ENCODE peak calls at places on chromosomes 4 and X, in ten cellular contexts. One of them, this sample, is unnamed.

GRCh38 chr4:168612435-168613139 is 115.7 kb downstream of the PALLD start:
- DNase-seq in OCI-LY7: no peak
- DNase-seq in bronchial epithelial cell: peak
- DNase-seq in NCI-H345: no peak
- DNase-seq in fibroblast of the aortic adventitia: peak
- DNase-seq in kidney epithelial cell: no peak
- DNase-seq in activated gamma-delta T cell: no peak
- DNase-seq in omental fat pad: no peak
- DNase-seq in CD4-positive, alpha-beta T cell: no peak
- DNase-seq in C1 segment of cervical spinal cord: no peak
- DNase-seq in this sample: no peak

GRCh38 chrX:48938721-48939416 is 18.5 kb downstream of the OTUD5 start:
- DNase-seq in OCI-LY7: peak
- DNase-seq in bronchial epithelial cell: no peak
- DNase-seq in NCI-H345: no peak
- DNase-seq in fibroblast of the aortic adventitia: no peak
- DNase-seq in kidney epithelial cell: no peak
- DNase-seq in activated gamma-delta T cell: no peak
- DNase-seq in omental fat pad: no peak
- DNase-seq in CD4-positive, alpha-beta T cell: peak
- DNase-seq in C1 segment of cervical spinal cord: no peak
- DNase-seq in this sample: no peak

GRCh38 chrX:55624403-55624802 is 1.2 kb downstream of the FOXR2 start:
- DNase-seq in OCI-LY7: no peak
- DNase-seq in bronchial epithelial cell: no peak
- DNase-seq in NCI-H345: no peak
- DNase-seq in fibroblast of the aortic adventitia: no peak
- DNase-seq in kidney epithelial cell: no peak
- DNase-seq in activated gamma-delta T cell: no peak
- DNase-seq in omental fat pad: no peak
- DNase-seq in CD4-positive, alpha-beta T cell: no peak
- DNase-seq in C1 segment of cervical spinal cord: no peak
- DNase-seq in this sample: no peak

GRCh38 chrX:101676571-101676970 is 16.9 kb upstream of the ARMCX2 start:
- DNase-seq in OCI-LY7: no peak
- DNase-seq in bronchial epithelial cell: no peak
- DNase-seq in NCI-H345: no peak
- DNase-seq in fibroblast of the aortic adventitia: no peak
- DNase-seq in kidney epithelial cell: no peak
- DNase-seq in activated gamma-delta T cell: no peak
- DNase-seq in omental fat pad: no peak
- DNase-seq in CD4-positive, alpha-beta T cell: no peak
- DNase-seq in C1 segment of cervical spinal cord: no peak
- DNase-seq in this sample: no peak

GRCh38 chr4:76736434-76736833 is 161.5 kb downstream of the SOWAHB start:
- DNase-seq in OCI-LY7: no peak
- DNase-seq in bronchial epithelial cell: no peak
- DNase-seq in NCI-H345: no peak
- DNase-seq in fibroblast of the aortic adventitia: peak
- DNase-seq in kidney epithelial cell: no peak
- DNase-seq in activated gamma-delta T cell: no peak
- DNase-seq in omental fat pad: no peak
- DNase-seq in CD4-positive, alpha-beta T cell: no peak
- DNase-seq in C1 segment of cervical spinal cord: no peak
- DNase-seq in this sample: no peak

GRCh38 chrX:4277122-4277521 is 563.7 kb upstream of the PRKX start:
- DNase-seq in OCI-LY7: peak
- DNase-seq in bronchial epithelial cell: no peak
- DNase-seq in NCI-H345: no peak
- DNase-seq in fibroblast of the aortic adventitia: no peak
- DNase-seq in kidney epithelial cell: no peak
- DNase-seq in activated gamma-delta T cell: no peak
- DNase-seq in omental fat pad: no peak
- DNase-seq in CD4-positive, alpha-beta T cell: no peak
- DNase-seq in C1 segment of cervical spinal cord: no peak
- DNase-seq in this sample: no peak

GRCh38 chrX:30141966-30142365 is 73.4 kb upstream of the MAGEB2 start:
- DNase-seq in OCI-LY7: peak
- DNase-seq in bronchial epithelial cell: peak
- DNase-seq in NCI-H345: peak
- DNase-seq in fibroblast of the aortic adventitia: peak
- DNase-seq in kidney epithelial cell: no peak
- DNase-seq in activated gamma-delta T cell: no peak
- DNase-seq in omental fat pad: no peak
- DNase-seq in CD4-positive, alpha-beta T cell: no peak
- DNase-seq in C1 segment of cervical spinal cord: no peak
- DNase-seq in this sample: peak

GRCh38 chrX:57294961-57295360 is 8.5 kb downstream of the FAAH2 start:
- DNase-seq in OCI-LY7: no peak
- DNase-seq in bronchial epithelial cell: no peak
- DNase-seq in NCI-H345: no peak
- DNase-seq in fibroblast of the aortic adventitia: no peak
- DNase-seq in kidney epithelial cell: no peak
- DNase-seq in activated gamma-delta T cell: no peak
- DNase-seq in omental fat pad: no peak
- DNase-seq in CD4-positive, alpha-beta T cell: no peak
- DNase-seq in C1 segment of cervical spinal cord: no peak
- DNase-seq in this sample: no peak

GRCh38 chr4:83362492-83363329 is 28.1 kb upstream of the HPSE start:
- DNase-seq in OCI-LY7: peak
- DNase-seq in bronchial epithelial cell: peak
- DNase-seq in NCI-H345: peak
- DNase-seq in fibroblast of the aortic adventitia: peak
- DNase-seq in kidney epithelial cell: no peak
- DNase-seq in activated gamma-delta T cell: no peak
- DNase-seq in omental fat pad: no peak
- DNase-seq in CD4-positive, alpha-beta T cell: no peak
- DNase-seq in C1 segment of cervical spinal cord: no peak
- DNase-seq in this sample: peak

GRCh38 chrX:109855501-109855900 is 122.4 kb upstream of the ACSL4 start:
- DNase-seq in OCI-LY7: no peak
- DNase-seq in bronchial epithelial cell: no peak
- DNase-seq in NCI-H345: no peak
- DNase-seq in fibroblast of the aortic adventitia: no peak
- DNase-seq in kidney epithelial cell: no peak
- DNase-seq in activated gamma-delta T cell: no peak
- DNase-seq in omental fat pad: no peak
- DNase-seq in CD4-positive, alpha-beta T cell: no peak
- DNase-seq in C1 segment of cervical spinal cord: no peak
- DNase-seq in this sample: no peak

GRCh38 chr4:48375651-48376291 is 34.4 kb downstream of the SLAIN2 start:
- DNase-seq in OCI-LY7: no peak
- DNase-seq in bronchial epithelial cell: peak
- DNase-seq in NCI-H345: peak
- DNase-seq in fibroblast of the aortic adventitia: peak
- DNase-seq in kidney epithelial cell: no peak
- DNase-seq in activated gamma-delta T cell: no peak
- DNase-seq in omental fat pad: no peak
- DNase-seq in CD4-positive, alpha-beta T cell: no peak
- DNase-seq in C1 segment of cervical spinal cord: no peak
- DNase-seq in this sample: peak

GRCh38 chrX:2261838-2262678 is 238.7 kb downstream of the DHRSX start:
- DNase-seq in OCI-LY7: no peak
- DNase-seq in bronchial epithelial cell: peak
- DNase-seq in NCI-H345: no peak
- DNase-seq in fibroblast of the aortic adventitia: no peak
- DNase-seq in kidney epithelial cell: peak
- DNase-seq in activated gamma-delta T cell: no peak
- DNase-seq in omental fat pad: no peak
- DNase-seq in CD4-positive, alpha-beta T cell: no peak
- DNase-seq in C1 segment of cervical spinal cord: no peak
- DNase-seq in this sample: no peak

GRCh38 chr4:122475233-122475632 is 18.7 kb upstream of the IL2 start:
- DNase-seq in OCI-LY7: no peak
- DNase-seq in bronchial epithelial cell: no peak
- DNase-seq in NCI-H345: no peak
- DNase-seq in fibroblast of the aortic adventitia: no peak
- DNase-seq in kidney epithelial cell: no peak
- DNase-seq in activated gamma-delta T cell: no peak
- DNase-seq in omental fat pad: no peak
- DNase-seq in CD4-positive, alpha-beta T cell: no peak
- DNase-seq in C1 segment of cervical spinal cord: no peak
- DNase-seq in this sample: no peak

GRCh38 chrX:103734125-103734760 is 23.5 kb downstream of the TMEM31 start:
- DNase-seq in OCI-LY7: no peak
- DNase-seq in bronchial epithelial cell: peak
- DNase-seq in NCI-H345: no peak
- DNase-seq in fibroblast of the aortic adventitia: peak
- DNase-seq in kidney epithelial cell: no peak
- DNase-seq in activated gamma-delta T cell: no peak
- DNase-seq in omental fat pad: no peak
- DNase-seq in CD4-positive, alpha-beta T cell: no peak
- DNase-seq in C1 segment of cervical spinal cord: no peak
- DNase-seq in this sample: no peak

GRCh38 chr4:71259911-71260331 is 78.9 kb upstream of the SLC4A4 start:
- DNase-seq in OCI-LY7: no peak
- DNase-seq in bronchial epithelial cell: peak
- DNase-seq in NCI-H345: no peak
- DNase-seq in fibroblast of the aortic adventitia: peak
- DNase-seq in kidney epithelial cell: no peak
- DNase-seq in activated gamma-delta T cell: no peak
- DNase-seq in omental fat pad: no peak
- DNase-seq in CD4-positive, alpha-beta T cell: no peak
- DNase-seq in C1 segment of cervical spinal cord: no peak
- DNase-seq in this sample: no peak

GRCh38 chr4:158769175-158769831 is 477 bp downstream of the FNIP2 start:
- DNase-seq in OCI-LY7: no peak
- DNase-seq in bronchial epithelial cell: peak
- DNase-seq in NCI-H345: no peak
- DNase-seq in fibroblast of the aortic adventitia: no peak
- DNase-seq in kidney epithelial cell: no peak
- DNase-seq in activated gamma-delta T cell: peak
- DNase-seq in omental fat pad: no peak
- DNase-seq in CD4-positive, alpha-beta T cell: peak
- DNase-seq in C1 segment of cervical spinal cord: peak
- DNase-seq in this sample: no peak

GRCh38 chr4:3363411-3364141 is 70.8 kb downstream of the RGS12 start:
- DNase-seq in OCI-LY7: no peak
- DNase-seq in bronchial epithelial cell: no peak
- DNase-seq in NCI-H345: no peak
- DNase-seq in fibroblast of the aortic adventitia: no peak
- DNase-seq in kidney epithelial cell: no peak
- DNase-seq in activated gamma-delta T cell: no peak
- DNase-seq in omental fat pad: no peak
- DNase-seq in CD4-positive, alpha-beta T cell: no peak
- DNase-seq in C1 segment of cervical spinal cord: no peak
- DNase-seq in this sample: no peak

GRCh38 chr4:95248713-95249401 is 299.9 kb downstream of the UNC5C start:
- DNase-seq in OCI-LY7: no peak
- DNase-seq in bronchial epithelial cell: peak
- DNase-seq in NCI-H345: no peak
- DNase-seq in fibroblast of the aortic adventitia: no peak
- DNase-seq in kidney epithelial cell: no peak
- DNase-seq in activated gamma-delta T cell: no peak
- DNase-seq in omental fat pad: no peak
- DNase-seq in CD4-positive, alpha-beta T cell: no peak
- DNase-seq in C1 segment of cervical spinal cord: no peak
- DNase-seq in this sample: no peak

GRCh38 chr4:53716471-53717063 is 125.3 kb upstream of the LNX1 start:
- DNase-seq in OCI-LY7: no peak
- DNase-seq in bronchial epithelial cell: no peak
- DNase-seq in NCI-H345: no peak
- DNase-seq in fibroblast of the aortic adventitia: no peak
- DNase-seq in kidney epithelial cell: no peak
- DNase-seq in activated gamma-delta T cell: no peak
- DNase-seq in omental fat pad: no peak
- DNase-seq in CD4-positive, alpha-beta T cell: no peak
- DNase-seq in C1 segment of cervical spinal cord: no peak
- DNase-seq in this sample: no peak

GRCh38 chr4:11133868-11134267 is 294.8 kb downstream of the HS3ST1 start:
- DNase-seq in OCI-LY7: no peak
- DNase-seq in bronchial epithelial cell: no peak
- DNase-seq in NCI-H345: no peak
- DNase-seq in fibroblast of the aortic adventitia: no peak
- DNase-seq in kidney epithelial cell: no peak
- DNase-seq in activated gamma-delta T cell: no peak
- DNase-seq in omental fat pad: no peak
- DNase-seq in CD4-positive, alpha-beta T cell: no peak
- DNase-seq in C1 segment of cervical spinal cord: no peak
- DNase-seq in this sample: no peak

GRCh38 chr4:180028682-180029081 is 2214.5 kb upstream of the TENM3 start:
- DNase-seq in OCI-LY7: peak
- DNase-seq in bronchial epithelial cell: peak
- DNase-seq in NCI-H345: no peak
- DNase-seq in fibroblast of the aortic adventitia: no peak
- DNase-seq in kidney epithelial cell: no peak
- DNase-seq in activated gamma-delta T cell: no peak
- DNase-seq in omental fat pad: no peak
- DNase-seq in CD4-positive, alpha-beta T cell: no peak
- DNase-seq in C1 segment of cervical spinal cord: no peak
- DNase-seq in this sample: no peak

GRCh38 chr4:114279066-114279465 is 299.6 kb upstream of the ARSJ start:
- DNase-seq in OCI-LY7: no peak
- DNase-seq in bronchial epithelial cell: no peak
- DNase-seq in NCI-H345: no peak
- DNase-seq in fibroblast of the aortic adventitia: no peak
- DNase-seq in kidney epithelial cell: no peak
- DNase-seq in activated gamma-delta T cell: no peak
- DNase-seq in omental fat pad: no peak
- DNase-seq in CD4-positive, alpha-beta T cell: no peak
- DNase-seq in C1 segment of cervical spinal cord: no peak
- DNase-seq in this sample: no peak

GRCh38 chr4:7987148-7987989 is 47.7 kb upstream of the AFAP1 start:
- DNase-seq in OCI-LY7: peak
- DNase-seq in bronchial epithelial cell: peak
- DNase-seq in NCI-H345: peak
- DNase-seq in fibroblast of the aortic adventitia: peak
- DNase-seq in kidney epithelial cell: no peak
- DNase-seq in activated gamma-delta T cell: no peak
- DNase-seq in omental fat pad: peak
- DNase-seq in CD4-positive, alpha-beta T cell: peak
- DNase-seq in C1 segment of cervical spinal cord: peak
- DNase-seq in this sample: peak

GRCh38 chr4:123354701-123355100 is 41.9 kb upstream of the SPRY1 start:
- DNase-seq in OCI-LY7: no peak
- DNase-seq in bronchial epithelial cell: no peak
- DNase-seq in NCI-H345: no peak
- DNase-seq in fibroblast of the aortic adventitia: no peak
- DNase-seq in kidney epithelial cell: no peak
- DNase-seq in activated gamma-delta T cell: no peak
- DNase-seq in omental fat pad: no peak
- DNase-seq in CD4-positive, alpha-beta T cell: no peak
- DNase-seq in C1 segment of cervical spinal cord: no peak
- DNase-seq in this sample: no peak

GRCh38 chr4:44368413-44369167 is 80.0 kb downstream of the KCTD8 start:
- DNase-seq in OCI-LY7: no peak
- DNase-seq in bronchial epithelial cell: no peak
- DNase-seq in NCI-H345: no peak
- DNase-seq in fibroblast of the aortic adventitia: no peak
- DNase-seq in kidney epithelial cell: no peak
- DNase-seq in activated gamma-delta T cell: no peak
- DNase-seq in omental fat pad: no peak
- DNase-seq in CD4-positive, alpha-beta T cell: no peak
- DNase-seq in C1 segment of cervical spinal cord: no peak
- DNase-seq in this sample: no peak

GRCh38 chr4:73446336-73446938 is 10.4 kb downstream of the AFP start:
- DNase-seq in OCI-LY7: peak
- DNase-seq in bronchial epithelial cell: peak
- DNase-seq in NCI-H345: peak
- DNase-seq in fibroblast of the aortic adventitia: peak
- DNase-seq in kidney epithelial cell: no peak
- DNase-seq in activated gamma-delta T cell: no peak
- DNase-seq in omental fat pad: no peak
- DNase-seq in CD4-positive, alpha-beta T cell: no peak
- DNase-seq in C1 segment of cervical spinal cord: no peak
- DNase-seq in this sample: peak

GRCh38 chr4:24840826-24841587 is 45.6 kb downstream of the SOD3 start:
- DNase-seq in OCI-LY7: no peak
- DNase-seq in bronchial epithelial cell: peak
- DNase-seq in NCI-H345: no peak
- DNase-seq in fibroblast of the aortic adventitia: peak
- DNase-seq in kidney epithelial cell: no peak
- DNase-seq in activated gamma-delta T cell: no peak
- DNase-seq in omental fat pad: no peak
- DNase-seq in CD4-positive, alpha-beta T cell: no peak
- DNase-seq in C1 segment of cervical spinal cord: no peak
- DNase-seq in this sample: no peak

GRCh38 chrX:67555578-67556203 is 11.9 kb downstream of the AR start:
- DNase-seq in OCI-LY7: peak
- DNase-seq in bronchial epithelial cell: peak
- DNase-seq in NCI-H345: no peak
- DNase-seq in fibroblast of the aortic adventitia: peak
- DNase-seq in kidney epithelial cell: no peak
- DNase-seq in activated gamma-delta T cell: no peak
- DNase-seq in omental fat pad: no peak
- DNase-seq in CD4-positive, alpha-beta T cell: no peak
- DNase-seq in C1 segment of cervical spinal cord: no peak
- DNase-seq in this sample: peak